ENCODE peak calls at places on chromosomes 12 and 14, in five cellular contexts. One of them, this sample, is unnamed.

GRCh38 chr12:46209914-46210834 is 58.7 kb downstream of the SLC38A1 start:
- DNase-seq in K562: no peak
- DNase-seq in HepG2: peak
- DNase-seq in H1: no peak
- DNase-seq in GM12891: no peak
- DNase-seq in this sample: no peak

GRCh38 chr12:105567061-105567460 is 236.6 kb downstream of the C12orf75 start:
- DNase-seq in K562: no peak
- DNase-seq in HepG2: no peak
- DNase-seq in H1: no peak
- DNase-seq in GM12891: no peak
- DNase-seq in this sample: no peak

GRCh38 chr14:97878727-97879126 is 1081.5 kb downstream of the VRK1 start:
- DNase-seq in K562: no peak
- DNase-seq in HepG2: no peak
- DNase-seq in H1: no peak
- DNase-seq in GM12891: no peak
- DNase-seq in this sample: no peak

GRCh38 chr12:53200458-53201169 is 6.4 kb downstream of the ITGB7 start:
- DNase-seq in K562: no peak
- DNase-seq in HepG2: no peak
- DNase-seq in H1: no peak
- DNase-seq in GM12891: no peak
- DNase-seq in this sample: no peak

GRCh38 chr14:35470775-35471174 is 63.2 kb upstream of the INSM2 start:
- DNase-seq in K562: no peak
- DNase-seq in HepG2: no peak
- DNase-seq in H1: no peak
- DNase-seq in GM12891: no peak
- DNase-seq in this sample: no peak

GRCh38 chr12:52360106-52360662 is 7.1 kb downstream of the KRT85 start:
- DNase-seq in K562: no peak
- DNase-seq in HepG2: no peak
- DNase-seq in H1: no peak
- DNase-seq in GM12891: no peak
- DNase-seq in this sample: no peak

GRCh38 chr12:121839106-121839992 is 19.3 kb downstream of the HPD start:
- DNase-seq in K562: peak
- DNase-seq in HepG2: no peak
- DNase-seq in H1: peak
- DNase-seq in GM12891: peak
- DNase-seq in this sample: peak

GRCh38 chr12:108724054-108724889 is 7.0 kb downstream of the CORO1C start:
- DNase-seq in K562: peak
- DNase-seq in HepG2: no peak
- DNase-seq in H1: no peak
- DNase-seq in GM12891: no peak
- DNase-seq in this sample: no peak

GRCh38 chr14:55712505-55712904 is 132.5 kb downstream of the KTN1 start:
- DNase-seq in K562: no peak
- DNase-seq in HepG2: no peak
- DNase-seq in H1: no peak
- DNase-seq in GM12891: no peak
- DNase-seq in this sample: no peak

GRCh38 chr12:209246-209645 is 4.7 kb downstream of the SLC6A12 start:
- DNase-seq in K562: no peak
- DNase-seq in HepG2: no peak
- DNase-seq in H1: no peak
- DNase-seq in GM12891: no peak
- DNase-seq in this sample: no peak

GRCh38 chr14:92352158-92352985 is 29.4 kb downstream of the SLC24A4 start:
- DNase-seq in K562: peak
- DNase-seq in HepG2: peak
- DNase-seq in H1: peak
- DNase-seq in GM12891: no peak
- DNase-seq in this sample: no peak

GRCh38 chr14:31486764-31487163 is 1.1 kb downstream of the GPR33 start:
- DNase-seq in K562: no peak
- DNase-seq in HepG2: no peak
- DNase-seq in H1: no peak
- DNase-seq in GM12891: no peak
- DNase-seq in this sample: no peak

GRCh38 chr12:4274960-4275868 is 1.7 kb downstream of the CCND2 start:
- DNase-seq in K562: peak
- DNase-seq in HepG2: no peak
- DNase-seq in H1: peak
- DNase-seq in GM12891: no peak
- DNase-seq in this sample: no peak

GRCh38 chr12:53571295-53571694 is 54.9 kb downstream of the ATF7 start:
- DNase-seq in K562: no peak
- DNase-seq in HepG2: no peak
- DNase-seq in H1: no peak
- DNase-seq in GM12891: no peak
- DNase-seq in this sample: no peak

GRCh38 chr12:77947326-77947725 is 116.6 kb downstream of the NAV3 start:
- DNase-seq in K562: no peak
- DNase-seq in HepG2: no peak
- DNase-seq in H1: no peak
- DNase-seq in GM12891: no peak
- DNase-seq in this sample: no peak

GRCh38 chr12:1630081-1630826 is 1.2 kb downstream of the WNT5B start:
- DNase-seq in K562: no peak
- DNase-seq in HepG2: no peak
- DNase-seq in H1: peak
- DNase-seq in GM12891: peak
- DNase-seq in this sample: peak

GRCh38 chr12:88854260-88854659 is 274.0 kb upstream of the KITLG start:
- DNase-seq in K562: no peak
- DNase-seq in HepG2: peak
- DNase-seq in H1: no peak
- DNase-seq in GM12891: no peak
- DNase-seq in this sample: no peak

GRCh38 chr14:43795600-43796228 is 711.4 kb downstream of the FSCB start:
- DNase-seq in K562: no peak
- DNase-seq in HepG2: peak
- DNase-seq in H1: no peak
- DNase-seq in GM12891: no peak
- DNase-seq in this sample: no peak

GRCh38 chr12:31897791-31898503 is 61.3 kb upstream of the RESF1 start:
- DNase-seq in K562: peak
- DNase-seq in HepG2: no peak
- DNase-seq in H1: peak
- DNase-seq in GM12891: no peak
- DNase-seq in this sample: no peak

GRCh38 chr12:52838871-52839446 is 4.8 kb upstream of the KRT79 start:
- DNase-seq in K562: no peak
- DNase-seq in HepG2: no peak
- DNase-seq in H1: no peak
- DNase-seq in GM12891: no peak
- DNase-seq in this sample: no peak

GRCh38 chr12:16828891-16829290 is 222.9 kb upstream of the LMO3 start:
- DNase-seq in K562: no peak
- DNase-seq in HepG2: no peak
- DNase-seq in H1: no peak
- DNase-seq in GM12891: no peak
- DNase-seq in this sample: no peak

GRCh38 chr12:115416869-115417268 is 732.9 kb upstream of the TBX3 start:
- DNase-seq in K562: no peak
- DNase-seq in HepG2: no peak
- DNase-seq in H1: no peak
- DNase-seq in GM12891: no peak
- DNase-seq in this sample: no peak

GRCh38 chr14:90900712-90901111 is 84.5 kb upstream of the TTC7B start:
- DNase-seq in K562: no peak
- DNase-seq in HepG2: no peak
- DNase-seq in H1: no peak
- DNase-seq in GM12891: no peak
- DNase-seq in this sample: no peak

GRCh38 chr12:131902332-131903241 is 8.2 kb downstream of the ULK1 start:
- DNase-seq in K562: no peak
- DNase-seq in HepG2: no peak
- DNase-seq in H1: no peak
- DNase-seq in GM12891: no peak
- DNase-seq in this sample: no peak

GRCh38 chr12:96224219-96224615 is 30.0 kb downstream of the ELK3 start:
- DNase-seq in K562: no peak
- DNase-seq in HepG2: no peak
- DNase-seq in H1: no peak
- DNase-seq in GM12891: no peak
- DNase-seq in this sample: no peak

GRCh38 chr14:21191261-21191808 is 35.5 kb upstream of the OR5AU1 start:
- DNase-seq in K562: no peak
- DNase-seq in HepG2: no peak
- DNase-seq in H1: no peak
- DNase-seq in GM12891: no peak
- DNase-seq in this sample: no peak

GRCh38 chr12:47636908-47637780 is 68.7 kb downstream of the RPAP3 start:
- DNase-seq in K562: peak
- DNase-seq in HepG2: peak
- DNase-seq in H1: peak
- DNase-seq in GM12891: no peak
- DNase-seq in this sample: no peak

GRCh38 chr12:96473394-96474093 is 15.8 kb upstream of the CFAP54 start:
- DNase-seq in K562: no peak
- DNase-seq in HepG2: no peak
- DNase-seq in H1: no peak
- DNase-seq in GM12891: no peak
- DNase-seq in this sample: no peak

GRCh38 chr12:2824541-2824940 is 10.3 kb downstream of the NRIP2 start:
- DNase-seq in K562: no peak
- DNase-seq in HepG2: no peak
- DNase-seq in H1: no peak
- DNase-seq in GM12891: no peak
- DNase-seq in this sample: no peak

GRCh38 chr14:97215263-97215969 is 418.2 kb downstream of the VRK1 start:
- DNase-seq in K562: no peak
- DNase-seq in HepG2: no peak
- DNase-seq in H1: no peak
- DNase-seq in GM12891: no peak
- DNase-seq in this sample: no peak

GRCh38 chr14:32933623-32933942 is 5.1 kb upstream of the NPAS3 start:
- DNase-seq in K562: no peak
- DNase-seq in HepG2: no peak
- DNase-seq in H1: no peak
- DNase-seq in GM12891: no peak
- DNase-seq in this sample: no peak

GRCh38 chr12:67909091-67909531 is 80.1 kb upstream of the IFNG-AS1 start:
- DNase-seq in K562: no peak
- DNase-seq in HepG2: no peak
- DNase-seq in H1: no peak
- DNase-seq in GM12891: no peak
- DNase-seq in this sample: no peak

GRCh38 chr12:14426792-14427191 is 61.3 kb downstream of the ATF7IP start:
- DNase-seq in K562: no peak
- DNase-seq in HepG2: no peak
- DNase-seq in H1: no peak
- DNase-seq in GM12891: no peak
- DNase-seq in this sample: no peak

GRCh38 chr12:42568952-42569916 is 20.3 kb downstream of the PRICKLE1 start:
- DNase-seq in K562: peak
- DNase-seq in HepG2: peak
- DNase-seq in H1: no peak
- DNase-seq in GM12891: no peak
- DNase-seq in this sample: no peak
- TF ChIP-seq POLR2A in K562: no peak
- TF ChIP-seq POLR2A in HepG2: no peak
- TF ChIP-seq POLR2A in H1: no peak
- TF ChIP-seq POLR2A in GM12891: no peak
- TF ChIP-seq POLR2A in this sample: no peak

GRCh38 chr12:74980510-74980909 is 229.1 kb downstream of the KCNC2 start:
- DNase-seq in K562: no peak
- DNase-seq in HepG2: no peak
- DNase-seq in H1: no peak
- DNase-seq in GM12891: no peak
- DNase-seq in this sample: no peak
- TF ChIP-seq TAF1 in K562: no peak
- TF ChIP-seq TAF1 in HepG2: no peak
- TF ChIP-seq TAF1 in H1: no peak
- TF ChIP-seq TAF1 in GM12891: no peak
- TF ChIP-seq TAF1 in this sample: no peak

GRCh38 chr14:105076805-105077648 is 11.8 kb upstream of the GPR132 start:
- DNase-seq in K562: no peak
- DNase-seq in HepG2: no peak
- DNase-seq in H1: no peak
- DNase-seq in GM12891: no peak
- DNase-seq in this sample: no peak
- TF ChIP-seq POLR2AphosphoS5 in K562: no peak
- TF ChIP-seq POLR2AphosphoS5 in HepG2: no peak
- TF ChIP-seq POLR2AphosphoS5 in H1: no peak
- TF ChIP-seq POLR2AphosphoS5 in GM12891: no peak
- TF ChIP-seq POLR2AphosphoS5 in this sample: no peak

DNA sequence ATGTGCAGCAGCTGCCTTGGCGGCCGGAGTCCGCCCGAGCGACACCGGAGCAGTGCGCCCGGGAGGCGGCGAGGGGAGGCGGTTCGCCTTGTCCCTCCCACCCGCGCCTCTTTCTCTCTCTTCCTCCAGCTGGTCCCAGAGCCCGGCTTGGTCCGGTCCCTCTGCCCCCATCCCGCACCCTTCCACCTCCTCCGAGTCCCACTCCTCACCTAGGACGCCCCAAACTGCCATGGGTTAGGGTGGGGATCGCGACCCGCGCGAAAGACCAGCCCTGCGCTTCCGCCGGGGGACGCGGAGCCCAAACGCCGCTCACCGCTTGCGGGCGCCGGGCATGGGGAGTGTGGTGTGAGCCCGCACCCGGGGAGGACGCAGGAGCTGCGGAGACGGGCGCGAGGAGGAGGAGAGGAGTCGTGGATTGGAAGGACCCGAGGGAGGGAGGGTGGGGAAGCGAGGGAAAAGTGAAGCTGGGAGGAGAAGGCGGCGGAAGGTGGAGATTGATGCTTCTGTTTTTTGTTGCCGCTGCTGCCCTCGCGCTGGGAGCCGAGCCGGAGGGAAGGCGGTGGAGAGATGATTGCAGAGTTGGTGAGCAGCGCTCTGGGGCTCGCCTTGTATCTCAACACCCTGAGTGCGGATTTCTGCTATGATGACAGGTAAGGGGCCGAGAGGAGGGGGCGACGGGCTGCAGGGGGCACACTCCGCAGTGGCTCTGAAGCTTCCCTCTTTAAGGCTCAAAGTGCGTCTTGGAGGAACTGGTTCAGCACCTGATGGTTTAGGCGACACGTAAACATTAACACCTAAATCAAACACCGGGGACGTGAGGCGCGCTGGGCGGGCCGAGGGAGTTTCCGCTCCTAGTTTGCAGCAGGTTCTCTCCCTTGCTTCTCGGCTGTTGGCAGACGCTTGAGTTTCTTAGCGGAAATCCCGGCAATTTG is 580 bp downstream of the TMTC2 start:
- DNase-seq in K562: no peak
- DNase-seq in HepG2: no peak
- DNase-seq in H1: peak
- DNase-seq in GM12891: peak
- DNase-seq in this sample: peak
- TF ChIP-seq POLR2A in K562: no peak
- TF ChIP-seq POLR2A in HepG2: no peak
- TF ChIP-seq POLR2A in H1: no peak
- TF ChIP-seq POLR2A in GM12891: no peak
- TF ChIP-seq POLR2A in this sample: no peak

This sample was measured in GM12892.